ENCODE peak calls at places on chromosomes 11 and 22, in nine cellular contexts. V is thoracic aorta, B is adrenal gland, K is body of pancreas, D is kidney, J is astrocyte of the spinal cord, C is pancreas, L is kidney epithelial cell, W is psoas muscle. M is an unnamed sample.

GRCh38 chr11:19767691-19768151 is 55.1 kb downstream of the NAV2 start:
- DNase-seq in V (no peak), B (no peak), K (no peak), D (no peak), J (no peak), C (no peak), L (no peak), W (no peak), M (no peak)

GRCh38 chr11:126011220-126011619 is 51.4 kb downstream of the CDON start:
- DNase-seq in V (no peak), B (no peak), K (no peak), D (no peak), J (no peak), C (no peak), L (no peak), W (no peak), M (no peak)

GRCh38 chr11:17798253-17798652 is 63.7 kb downstream of the KCNC1 start:
- DNase-seq in V (no peak), B (no peak), K (no peak), D (no peak), J (no peak), C (no peak), L (no peak), W (peak), M (no peak)

GRCh38 chr22:27711756-27712155 is 89.8 kb downstream of the MN1 start:
- DNase-seq in V (no peak), B (no peak), K (no peak), D (no peak), J (no peak), C (no peak), L (no peak), W (no peak), M (no peak)

GRCh38 chr11:88520391-88520790 is 182.9 kb upstream of the CTSC start:
- DNase-seq in V (no peak), B (no peak), K (no peak), D (no peak), J (no peak), C (no peak), L (no peak), W (no peak), M (no peak)

GRCh38 chr11:1832181-1832988 is 2.4 kb upstream of the SYT8 start:
- DNase-seq in V (no peak), B (peak), K (no peak), D (peak), J (peak), C (peak), L (no peak), W (peak), M (no peak)

GRCh38 chr22:22045576-22046335 is 63.2 kb upstream of the TOP3B start:
- DNase-seq in V (no peak), B (no peak), K (no peak), D (no peak), J (no peak), C (no peak), L (no peak), W (no peak), M (no peak)

GRCh38 chr22:20254975-20255946 is 12.9 kb downstream of the RTN4R start:
- DNase-seq in V (no peak), B (no peak), K (no peak), D (no peak), J (no peak), C (no peak), L (no peak), W (no peak), M (no peak)

GRCh38 chr11:128587415-128587814 is at the start of gene ETS1:
- DNase-seq in V (no peak), B (no peak), K (peak), D (no peak), J (peak), C (no peak), L (no peak), W (no peak), M (no peak)

DNA sequence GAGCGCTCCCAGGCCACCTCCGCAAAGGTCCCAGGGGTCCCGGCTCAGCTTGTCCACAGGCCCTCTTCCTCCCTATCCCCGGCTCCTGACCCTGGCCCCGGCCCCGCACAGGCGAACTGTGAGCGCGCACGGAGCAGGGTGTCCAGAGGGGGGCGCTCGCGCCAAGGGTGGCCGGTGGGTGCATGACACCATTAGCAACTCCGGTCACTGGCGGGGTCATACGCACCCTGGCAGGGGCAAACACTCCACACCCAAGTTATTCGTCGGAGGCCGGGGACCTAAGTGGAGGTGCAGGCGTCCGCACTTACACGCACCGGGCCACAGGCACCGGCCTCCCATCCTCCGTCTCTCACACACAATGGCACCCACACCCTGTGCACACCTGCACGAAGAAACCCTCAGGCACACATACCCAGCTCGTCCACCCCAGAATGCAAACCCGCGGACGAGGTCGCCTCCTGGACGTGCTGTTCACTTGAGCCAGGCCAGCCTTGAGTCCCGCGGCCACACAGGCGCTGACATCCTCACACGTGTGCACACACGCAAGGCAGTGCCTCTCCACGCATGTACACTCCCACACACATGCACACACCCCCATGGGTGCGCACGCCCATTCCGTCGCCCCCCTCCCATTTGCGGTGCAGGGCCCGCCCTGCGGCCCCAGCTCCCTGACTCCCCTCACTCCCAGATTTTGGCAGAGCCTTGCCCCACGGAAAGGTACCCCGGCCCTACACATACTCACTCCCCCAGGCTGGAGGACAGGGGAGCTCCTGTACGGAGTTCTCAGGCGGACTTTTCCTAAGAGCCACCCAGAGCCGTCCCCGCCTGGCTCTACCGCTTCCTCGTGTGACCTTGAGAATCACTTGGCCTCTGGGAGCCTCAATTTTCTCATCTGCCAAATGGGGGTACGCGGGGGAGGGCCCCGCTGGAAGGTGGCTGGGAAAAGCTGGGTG is at the start of gene RASGRP2:
- DNase-seq in V (peak), B (peak), K (peak), D (peak), J (no peak), C (peak), L (no peak), W (peak), M (no peak)
- TF ChIP-seq CTCF in V (peak), B (peak), K (peak), D (peak), J (peak), C (no peak), L (peak), W (peak), M (peak)

DNA sequence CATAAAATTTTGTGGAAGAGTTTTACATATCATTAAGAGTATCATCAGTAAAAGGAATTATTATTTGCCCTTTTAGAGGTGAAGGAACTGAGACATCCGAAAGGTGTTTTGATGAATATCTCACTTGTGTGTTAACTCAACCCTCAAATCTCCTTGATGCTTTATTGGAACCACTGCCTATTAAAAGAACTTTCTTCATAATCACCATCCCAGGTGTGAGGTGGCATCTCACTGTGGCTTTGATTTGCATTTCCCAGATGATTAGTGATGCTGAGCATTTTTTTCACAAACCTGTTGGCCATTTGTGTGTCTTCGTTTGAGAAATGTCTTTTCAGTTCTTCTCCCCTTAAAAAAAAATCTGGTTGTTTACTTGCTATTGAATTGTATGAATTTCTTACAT is 134.0 kb upstream of the SYN3 start:
- DNase-seq in V (no peak), B (no peak), K (no peak), D (no peak), J (no peak), C (no peak), L (no peak), W (no peak), M (no peak)
- H3K4me3 ChIP-seq in V (no peak), B (no peak), K (no peak), D (no peak), J (no peak), C (no peak), L (no peak), W (no peak), M (no peak)

DNA sequence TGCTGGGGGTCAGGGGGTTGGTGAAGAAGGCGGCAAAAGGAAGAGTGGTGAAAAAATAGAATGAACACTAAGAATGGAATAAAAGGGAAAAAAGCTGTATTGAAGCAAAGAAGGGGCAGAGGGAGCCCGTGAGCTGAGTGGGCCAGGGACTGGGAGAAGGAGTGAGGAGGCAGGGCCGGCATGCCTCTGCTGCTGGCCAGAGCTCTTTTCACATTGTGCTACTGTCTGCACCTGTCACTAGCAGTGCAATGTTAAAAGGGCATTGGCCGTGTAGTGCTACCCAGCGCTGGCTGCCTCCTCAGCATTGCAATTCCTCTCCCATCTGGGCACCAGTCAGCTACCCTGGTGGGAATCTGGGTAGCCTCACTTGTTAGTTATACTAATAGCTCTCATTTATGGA is 8.7 kb downstream of the YPEL4 start:
- DNase-seq in V (no peak), B (no peak), K (no peak), D (no peak), J (no peak), C (no peak), L (no peak), W (no peak), M (no peak)
- TF ChIP-seq CTCF in V (no peak), B (no peak), K (no peak), D (peak), J (peak), C (no peak), L (peak), W (peak), M (peak)

DNA sequence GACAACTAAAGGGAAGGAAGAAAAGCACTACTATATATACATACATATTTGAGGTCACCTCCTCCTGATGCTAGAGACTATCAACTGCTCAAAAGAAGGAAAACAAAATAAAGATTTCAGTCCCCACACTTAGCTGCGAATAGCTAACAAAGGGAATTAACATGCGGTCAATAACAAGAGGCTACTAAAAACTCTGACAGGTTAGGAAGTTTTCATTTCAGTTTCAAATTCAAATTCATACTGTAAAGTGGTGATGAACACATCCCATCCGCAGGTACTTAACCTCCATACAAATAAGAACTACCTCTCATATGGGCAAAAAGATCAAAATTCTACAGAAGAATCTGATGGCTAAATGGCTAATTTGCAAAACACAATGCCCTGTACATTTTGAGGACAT is 2.6 kb downstream of the NAP1L4 start:
- DNase-seq in V (no peak), B (no peak), K (no peak), D (no peak), J (no peak), C (no peak), L (no peak), W (no peak), M (no peak)
- H3K4me3 ChIP-seq in V (peak), B (no peak), K (no peak), D (peak), J (peak), C (no peak), L (peak), W (peak), M (peak)

M was measured in HFF-Myc.